ENCODE peak calls at places on chromosome 21, in four cellular contexts. W is right atrium auricular region, P is pancreas, F is heart left ventricle. J is an unnamed sample.

GRCh38 chr21:44939532-44940115 is at the start of gene SLX9:
- DNase-seq in W (no peak), P (peak; percentile 73), F (peak; percentile 72), J (no peak)

GRCh38 chr21:37074195-37074510 is 1.1 kb downstream of the TTC3 start:
- DNase-seq in W (no peak), P (no peak), F (no peak), J (no peak)

GRCh38 chr21:44871576-44872265 is 1.8 kb downstream of the PTTG1IP start:
- DNase-seq in W (peak; percentile 86), P (no peak), F (no peak), J (no peak)

GRCh38 chr21:17780539-17780938 is 38.6 kb downstream of the C21orf91 start:
- DNase-seq in W (no peak), P (no peak), F (no peak), J (no peak)

GRCh38 chr21:17506936-17507335 is 5.9 kb upstream of the CXADR start:
- DNase-seq in W (no peak), P (no peak), F (no peak), J (no peak)

GRCh38 chr21:36210779-36211659 is 54.4 kb downstream of the DOP1B start:
- DNase-seq in W (no peak), P (no peak), F (no peak), J (no peak)

GRCh38 chr21:17598437-17598836 is 14.3 kb downstream of the BTG3 start:
- DNase-seq in W (no peak), P (no peak), F (no peak), J (no peak)

GRCh38 chr21:28916150-28916893 is 76.4 kb downstream of the LTN1 start:
- DNase-seq in W (no peak), P (no peak), F (no peak), J (no peak)

GRCh38 chr21:16942703-16943102 is 570.1 kb upstream of the CXADR start:
- DNase-seq in W (no peak), P (no peak), F (no peak), J (no peak)

GRCh38 chr21:15728046-15728445 is 1.7 kb upstream of the USP25 start:
- DNase-seq in W (no peak), P (no peak), F (no peak), J (no peak)

GRCh38 chr21:28754127-28754611 is 238.5 kb downstream of the LTN1 start:
- DNase-seq in W (peak; percentile 88), P (no peak), F (peak; percentile 84), J (no peak)

GRCh38 chr21:43574741-43575465 is 84.4 kb downstream of the HSF2BP start:
- DNase-seq in W (no peak), P (no peak), F (peak; percentile 41), J (no peak)

GRCh38 chr21:39386194-39386593 is 37.3 kb upstream of the HMGN1 start:
- DNase-seq in W (no peak), P (peak; percentile 39), F (no peak), J (no peak)

DNA sequence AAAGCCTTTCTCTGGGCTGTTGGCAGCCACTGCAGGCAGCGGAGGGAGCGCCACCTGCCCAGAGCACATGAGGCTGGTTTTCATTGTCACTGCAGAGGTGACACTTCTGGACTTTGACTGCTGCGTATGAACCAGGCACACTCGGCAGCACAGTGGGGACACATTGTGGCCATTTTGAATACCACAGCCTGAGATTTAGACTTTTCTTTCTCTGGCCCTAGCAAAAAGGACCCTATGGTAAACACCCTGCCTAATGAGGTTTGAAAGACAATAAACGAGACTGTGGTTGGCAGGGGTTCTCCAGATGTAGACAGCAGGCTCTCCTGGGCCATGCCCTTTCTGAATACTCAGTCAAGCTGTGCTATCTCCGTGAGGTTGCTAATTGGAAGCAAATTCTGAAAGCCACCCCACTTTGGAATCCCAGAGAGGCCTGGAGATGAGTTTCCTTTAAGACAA is 12.0 kb upstream of the KCNE2 start:
- DNase-seq in W (no peak), P (peak; percentile 16), F (peak; percentile 36), J (no peak)
- H3K9me3 ChIP-seq in W (no peaks in the 10 kb centered on the region), P (no peaks in the 10 kb centered on the region), F (no peaks in the 10 kb centered on the region), J (no peaks in the 10 kb centered on the region)

GRCh38 chr21:38167345-38167744 is 89.4 kb upstream of the KCNJ15 start:
- DNase-seq in W (no peak), P (no peak), F (no peak), J (no peak)
- H3K4me3 ChIP-seq in W (no peak overlapping the region), P (no peak overlapping the region), F (no peak overlapping the region), J (no peak overlapping the region)

DNA sequence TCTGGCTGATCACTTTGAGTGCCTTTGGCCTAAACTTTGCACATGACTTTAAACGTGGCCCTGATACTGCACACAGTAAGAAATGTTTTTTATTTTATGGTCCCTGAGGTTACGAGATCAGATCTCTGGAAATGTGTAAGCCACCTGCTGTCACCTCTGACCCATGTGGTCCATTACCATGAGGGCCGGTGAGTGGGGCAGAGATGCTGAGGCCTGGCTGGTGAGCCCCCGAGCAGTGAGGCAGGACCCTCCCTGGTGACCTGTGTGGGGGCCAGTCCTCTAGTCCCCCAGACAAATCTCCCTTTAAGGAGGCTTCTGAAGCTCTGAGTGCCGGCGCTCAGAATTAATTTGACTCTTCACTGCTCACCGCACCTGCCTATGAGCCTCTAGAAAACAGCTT is 12.4 kb downstream of the TFF3 start:
- DNase-seq in W (no peak), P (no peak), F (no peak), J (no peak)
- H3K9me3 ChIP-seq in W (no peaks in the 10 kb centered on the region), P (no peaks in the 10 kb centered on the region), F (no peaks in the 10 kb centered on the region), J (no peaks in the 10 kb centered on the region)

GRCh38 chr21:42461881-42462877 is 33.8 kb downstream of the RSPH1 start:
- DNase-seq in W (no peak), P (peak; percentile 54), F (no peak), J (no peak)
- H3K4me3 ChIP-seq in W (no peak overlapping the region), P (no peak overlapping the region), F (no peak overlapping the region), J (no peak overlapping the region)

GRCh38 chr21:18832950-18833349 is 429.4 kb upstream of the TMPRSS15 start:
- DNase-seq in W (no peak), P (no peak), F (no peak), J (no peak)

GRCh38 chr21:18832081-18832670 is 428.6 kb upstream of the TMPRSS15 start:
- DNase-seq in W (no peak), P (no peak), F (no peak), J (no peak)
- H3K9me3 ChIP-seq in W (no peaks in the 10 kb centered on the region), P (no peaks in the 10 kb centered on the region), F (peaks cover 6% of the 10 kb centered on the region), J (no peaks in the 10 kb centered on the region)

GRCh38 chr21:45959182-45959581 is 22.4 kb upstream of the COL6A1 start:
- DNase-seq in W (no peak), P (no peak), F (no peak), J (no peak)

GRCh38 chr21:45954921-45955320 is 26.6 kb upstream of the COL6A1 start:
- DNase-seq in W (no peak), P (no peak), F (no peak), J (no peak)

GRCh38 chr21:45959779-45960390 is 21.7 kb upstream of the COL6A1 start:
- DNase-seq in W (no peak), P (no peak), F (no peak), J (no peak)

GRCh38 chr21:45957986-45958610 is 23.5 kb upstream of the COL6A1 start:
- DNase-seq in W (peak; percentile 87), P (no peak), F (no peak), J (no peak)

GRCh38 chr21:45957551-45957950 is 24.0 kb upstream of the COL6A1 start:
- DNase-seq in W (no peak), P (no peak), F (no peak), J (no peak)
- H3K4me3 ChIP-seq in W (no peak overlapping the region), P (no peak overlapping the region), F (no peak overlapping the region), J (no peak overlapping the region)

GRCh38 chr21:9758141-9758540 is 763.2 kb upstream of the TPTE start:
- DNase-seq in W (no peak), P (no peak), F (no peak), J (peak; percentile 92)

GRCh38 chr21:9753943-9754342 is 767.4 kb upstream of the TPTE start:
- DNase-seq in W (no peak), P (no peak), F (no peak), J (peak; percentile 94)

GRCh38 chr21:9756677-9757076 is 764.7 kb upstream of the TPTE start:
- DNase-seq in W (no peak), P (no peak), F (no peak), J (peak; percentile 64)

GRCh38 chr21:9758888-9759287 is 762.5 kb upstream of the TPTE start:
- DNase-seq in W (no peak), P (no peak), F (no peak), J (peak; percentile 97)

DNA sequence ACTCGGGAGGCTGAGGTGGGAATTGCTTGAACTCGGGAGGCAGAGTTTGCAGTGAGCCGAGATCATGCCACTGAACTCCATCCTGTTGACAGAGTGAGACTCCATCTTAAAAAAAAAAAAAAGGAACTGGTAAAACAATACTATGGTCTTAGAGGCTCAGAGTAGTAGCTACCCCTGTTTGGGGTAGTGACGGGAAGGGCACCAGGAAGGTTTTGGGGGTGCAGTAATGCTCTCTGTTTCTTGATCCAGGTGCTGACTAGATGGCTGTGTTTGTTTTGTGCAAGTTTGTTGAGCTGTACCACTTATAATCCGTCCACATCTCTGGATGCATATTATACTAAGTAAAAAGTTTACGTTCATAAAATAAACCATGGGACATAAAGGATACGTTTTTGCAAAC is 765.8 kb upstream of the TPTE start:
- DNase-seq in W (no peak), P (no peak), F (no peak), J (peak; percentile 94)
- H3K9me3 ChIP-seq in W (no peaks in the 10 kb centered on the region), P (no peaks in the 10 kb centered on the region), F (peaks cover 26% of the 10 kb centered on the region), J (peaks cover 4% of the 10 kb centered on the region)

GRCh38 chr21:42307106-42307505 is 8.1 kb downstream of the TFF3 start:
- DNase-seq in W (no peak), P (no peak), F (no peak), J (no peak)
- H3K4me3 ChIP-seq in W (no peak overlapping the region), P (no peak overlapping the region), F (no peak overlapping the region), J (no peak overlapping the region)